ENCODE peak calls at places on chromosomes 11 and 22, in nine cellular contexts. One of them, this sample, is unnamed.
A peak's percentile ranks its signal among the peaks of the same experiment; 100 is the strongest.

GRCh38 chr11:126431401-126432064 is 76.0 kb downstream of the ST3GAL4 start:
- DNase-seq in cardiac fibroblast: peak; percentile 80
- DNase-seq in fibroblast of the aortic adventitia: peak; percentile 86
- DNase-seq in AG09309: peak; percentile 48
- DNase-seq in fibroblast of mammary gland: peak; percentile 86
- DNase-seq in heart left ventricle: peak; percentile 60
- DNase-seq in body of pancreas: peak; percentile 29
- DNase-seq in fibroblast of lung: peak; percentile 83
- DNase-seq in choroid plexus epithelial cell: peak; percentile 58
- DNase-seq in this sample: no peak

GRCh38 chr11:96279018-96279417 is 64.0 kb downstream of the MAML2 start:
- DNase-seq in heart left ventricle: no peak
- DNase-seq in AG09309: no peak
- DNase-seq in choroid plexus epithelial cell: no peak
- DNase-seq in fibroblast of the aortic adventitia: no peak
- DNase-seq in cardiac fibroblast: no peak
- DNase-seq in fibroblast of mammary gland: no peak
- DNase-seq in fibroblast of lung: no peak
- DNase-seq in body of pancreas: no peak
- DNase-seq in this sample: no peak

GRCh38 chr11:60111793-60112192 is 23.3 kb downstream of the MS4A2 start:
- DNase-seq in fibroblast of lung: no peak
- DNase-seq in body of pancreas: no peak
- DNase-seq in fibroblast of mammary gland: no peak
- DNase-seq in fibroblast of the aortic adventitia: no peak
- DNase-seq in heart left ventricle: no peak
- DNase-seq in cardiac fibroblast: no peak
- DNase-seq in choroid plexus epithelial cell: no peak
- DNase-seq in AG09309: no peak
- DNase-seq in this sample: no peak

GRCh38 chr11:78030429-78031325 is 7.6 kb upstream of the KCTD14 start:
- DNase-seq in cardiac fibroblast: peak; percentile 36
- DNase-seq in body of pancreas: peak; percentile 91
- DNase-seq in AG09309: no peak
- DNase-seq in heart left ventricle: peak; percentile 58
- DNase-seq in fibroblast of mammary gland: no peak
- DNase-seq in fibroblast of the aortic adventitia: peak; percentile 68
- DNase-seq in fibroblast of lung: peak; percentile 70
- DNase-seq in choroid plexus epithelial cell: peak; percentile 70
- DNase-seq in this sample: no peak

GRCh38 chr22:18152519-18152918 is 2.5 kb downstream of the USP18 start:
- DNase-seq in body of pancreas: no peak
- DNase-seq in AG09309: no peak
- DNase-seq in choroid plexus epithelial cell: no peak
- DNase-seq in heart left ventricle: no peak
- DNase-seq in fibroblast of mammary gland: no peak
- DNase-seq in fibroblast of the aortic adventitia: no peak
- DNase-seq in fibroblast of lung: no peak
- DNase-seq in cardiac fibroblast: no peak
- DNase-seq in this sample: peak; percentile 81

GRCh38 chr22:39209756-39210155 is 35.0 kb downstream of the PDGFB start:
- DNase-seq in heart left ventricle: no peak
- DNase-seq in fibroblast of lung: no peak
- DNase-seq in choroid plexus epithelial cell: no peak
- DNase-seq in fibroblast of mammary gland: no peak
- DNase-seq in fibroblast of the aortic adventitia: no peak
- DNase-seq in cardiac fibroblast: no peak
- DNase-seq in AG09309: no peak
- DNase-seq in body of pancreas: peak; percentile 42
- DNase-seq in this sample: no peak

GRCh38 chr11:72930011-72930410 is 115.8 kb downstream of the ATG16L2 start:
- DNase-seq in choroid plexus epithelial cell: peak; percentile 72
- DNase-seq in cardiac fibroblast: peak; percentile 16
- DNase-seq in body of pancreas: peak; percentile 62
- DNase-seq in fibroblast of lung: peak; percentile 69
- DNase-seq in fibroblast of the aortic adventitia: peak; percentile 37
- DNase-seq in AG09309: peak; percentile 23
- DNase-seq in fibroblast of mammary gland: no peak
- DNase-seq in heart left ventricle: no peak
- DNase-seq in this sample: no peak

GRCh38 chr11:60767388-60767811 is 10.7 kb downstream of the MS4A15 start:
- DNase-seq in fibroblast of mammary gland: no peak
- DNase-seq in choroid plexus epithelial cell: no peak
- DNase-seq in AG09309: no peak
- DNase-seq in fibroblast of the aortic adventitia: no peak
- DNase-seq in cardiac fibroblast: no peak
- DNase-seq in body of pancreas: no peak
- DNase-seq in fibroblast of lung: no peak
- DNase-seq in heart left ventricle: no peak
- DNase-seq in this sample: peak; percentile 55

GRCh38 chr11:46484101-46484500 is 92.5 kb upstream of the CHRM4 start:
- DNase-seq in choroid plexus epithelial cell: peak; percentile 54
- DNase-seq in fibroblast of the aortic adventitia: no peak
- DNase-seq in heart left ventricle: no peak
- DNase-seq in AG09309: no peak
- DNase-seq in fibroblast of mammary gland: no peak
- DNase-seq in cardiac fibroblast: no peak
- DNase-seq in body of pancreas: no peak
- DNase-seq in fibroblast of lung: no peak
- DNase-seq in this sample: no peak

GRCh38 chr11:12472401-12473065 is 95.2 kb downstream of the PARVA start:
- DNase-seq in body of pancreas: no peak
- DNase-seq in fibroblast of mammary gland: no peak
- DNase-seq in fibroblast of lung: peak; percentile 40
- DNase-seq in cardiac fibroblast: no peak
- DNase-seq in AG09309: no peak
- DNase-seq in fibroblast of the aortic adventitia: no peak
- DNase-seq in choroid plexus epithelial cell: no peak
- DNase-seq in heart left ventricle: no peak
- DNase-seq in this sample: no peak

GRCh38 chr11:109853156-109853776 is 239.9 kb upstream of the ZC3H12C start:
- DNase-seq in fibroblast of the aortic adventitia: peak; percentile 92
- DNase-seq in fibroblast of lung: peak; percentile 73
- DNase-seq in cardiac fibroblast: peak; percentile 91
- DNase-seq in heart left ventricle: no peak
- DNase-seq in body of pancreas: no peak
- DNase-seq in fibroblast of mammary gland: peak; percentile 87
- DNase-seq in choroid plexus epithelial cell: peak; percentile 94
- DNase-seq in AG09309: peak; percentile 62
- DNase-seq in this sample: peak; percentile 22

GRCh38 chr22:39021552-39022250 is 774 bp downstream of the APOBEC3D start:
- DNase-seq in fibroblast of the aortic adventitia: no peak
- DNase-seq in fibroblast of lung: no peak
- DNase-seq in AG09309: no peak
- DNase-seq in body of pancreas: no peak
- DNase-seq in heart left ventricle: no peak
- DNase-seq in fibroblast of mammary gland: peak; percentile 2
- DNase-seq in cardiac fibroblast: no peak
- DNase-seq in choroid plexus epithelial cell: no peak
- DNase-seq in this sample: no peak

GRCh38 chr22:46394622-46395021 is 59.1 kb downstream of the TRMU start:
- DNase-seq in body of pancreas: no peak
- DNase-seq in heart left ventricle: no peak
- DNase-seq in AG09309: no peak
- DNase-seq in fibroblast of lung: no peak
- DNase-seq in fibroblast of the aortic adventitia: no peak
- DNase-seq in choroid plexus epithelial cell: no peak
- DNase-seq in fibroblast of mammary gland: no peak
- DNase-seq in cardiac fibroblast: no peak
- DNase-seq in this sample: no peak

GRCh38 chr11:59923813-59924212 is 14.4 kb upstream of the OOSP1 start:
- DNase-seq in body of pancreas: no peak
- DNase-seq in choroid plexus epithelial cell: peak; percentile 3
- DNase-seq in fibroblast of the aortic adventitia: peak; percentile 1
- DNase-seq in fibroblast of mammary gland: no peak
- DNase-seq in cardiac fibroblast: no peak
- DNase-seq in fibroblast of lung: no peak
- DNase-seq in heart left ventricle: no peak
- DNase-seq in AG09309: no peak
- DNase-seq in this sample: no peak

GRCh38 chr11:71062199-71062598 is 190.2 kb downstream of the SHANK2 start:
- DNase-seq in fibroblast of mammary gland: no peak
- DNase-seq in fibroblast of lung: no peak
- DNase-seq in choroid plexus epithelial cell: no peak
- DNase-seq in cardiac fibroblast: no peak
- DNase-seq in AG09309: no peak
- DNase-seq in fibroblast of the aortic adventitia: no peak
- DNase-seq in heart left ventricle: no peak
- DNase-seq in body of pancreas: no peak
- DNase-seq in this sample: no peak

GRCh38 chr11:129866328-129866727 is 29.1 kb downstream of the NFRKB start:
- DNase-seq in choroid plexus epithelial cell: no peak
- DNase-seq in fibroblast of lung: no peak
- DNase-seq in fibroblast of mammary gland: no peak
- DNase-seq in body of pancreas: no peak
- DNase-seq in heart left ventricle: no peak
- DNase-seq in cardiac fibroblast: no peak
- DNase-seq in AG09309: no peak
- DNase-seq in fibroblast of the aortic adventitia: no peak
- DNase-seq in this sample: no peak

GRCh38 chr22:25903294-25903693 is 161.3 kb downstream of the MYO18B start:
- DNase-seq in choroid plexus epithelial cell: no peak
- DNase-seq in AG09309: no peak
- DNase-seq in fibroblast of mammary gland: no peak
- DNase-seq in fibroblast of the aortic adventitia: no peak
- DNase-seq in heart left ventricle: no peak
- DNase-seq in body of pancreas: no peak
- DNase-seq in cardiac fibroblast: no peak
- DNase-seq in fibroblast of lung: no peak
- DNase-seq in this sample: no peak

GRCh38 chr22:41830174-41830573 is 2.7 kb upstream of the SREBF2 start:
- DNase-seq in body of pancreas: no peak
- DNase-seq in cardiac fibroblast: no peak
- DNase-seq in fibroblast of lung: no peak
- DNase-seq in heart left ventricle: no peak
- DNase-seq in choroid plexus epithelial cell: no peak
- DNase-seq in fibroblast of mammary gland: no peak
- DNase-seq in fibroblast of the aortic adventitia: no peak
- DNase-seq in AG09309: no peak
- DNase-seq in this sample: no peak

GRCh38 chr11:113201055-113201818 is 113.1 kb upstream of the TTC12 start:
- DNase-seq in heart left ventricle: no peak
- DNase-seq in choroid plexus epithelial cell: no peak
- DNase-seq in AG09309: no peak
- DNase-seq in fibroblast of the aortic adventitia: no peak
- DNase-seq in cardiac fibroblast: no peak
- DNase-seq in fibroblast of lung: no peak
- DNase-seq in fibroblast of mammary gland: no peak
- DNase-seq in body of pancreas: no peak
- DNase-seq in this sample: no peak

DNA sequence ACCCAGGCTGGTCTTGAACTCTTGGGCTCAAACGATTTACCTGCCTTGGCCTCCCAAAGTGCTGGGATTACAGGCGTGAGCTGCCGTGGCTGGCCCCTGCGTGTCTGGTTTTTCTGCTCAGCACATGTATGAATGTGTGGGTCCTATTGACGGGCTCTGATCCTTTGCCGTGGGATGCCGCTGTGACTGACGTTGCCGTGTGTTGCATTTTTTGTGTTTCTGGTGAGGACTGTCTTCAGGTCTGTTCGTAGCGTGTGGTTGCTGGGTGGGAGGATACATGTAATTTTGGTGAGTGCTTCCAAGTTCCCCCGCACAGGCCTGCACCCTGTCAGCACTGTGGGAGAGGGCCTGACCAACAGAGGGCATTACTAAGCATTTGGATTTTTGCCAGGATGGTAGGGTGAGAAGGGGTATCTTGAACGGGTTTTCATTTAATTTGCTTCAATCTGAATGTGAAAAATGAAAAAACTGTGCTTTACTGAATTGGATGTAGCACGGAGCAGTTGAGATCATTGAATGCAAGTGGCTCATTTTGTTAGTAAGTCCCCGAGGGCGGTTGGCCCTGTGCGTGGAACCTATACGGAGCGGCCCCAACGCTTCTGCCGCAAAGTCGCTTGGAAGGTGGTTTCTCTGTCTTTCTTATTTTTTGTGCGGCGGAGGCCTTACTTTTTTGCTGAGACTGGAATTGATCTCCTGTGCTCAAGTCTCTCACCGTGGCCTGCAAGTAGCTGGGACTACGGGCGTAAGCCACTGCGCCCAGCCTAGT is 8.2 kb downstream of the ZBED4 start:
- DNase-seq in AG09309: no peak
- DNase-seq in fibroblast of lung: no peak
- DNase-seq in heart left ventricle: no peak
- DNase-seq in choroid plexus epithelial cell: no peak
- DNase-seq in cardiac fibroblast: no peak
- DNase-seq in body of pancreas: no peak
- DNase-seq in fibroblast of mammary gland: peak; percentile 58
- DNase-seq in fibroblast of the aortic adventitia: no peak
- DNase-seq in this sample: no peak
- TF ChIP-seq CTCF in AG09309: no peak
- TF ChIP-seq CTCF in fibroblast of lung: no peak
- TF ChIP-seq CTCF in heart left ventricle: no peak
- TF ChIP-seq CTCF in choroid plexus epithelial cell: no peak
- TF ChIP-seq CTCF in cardiac fibroblast: no peak
- TF ChIP-seq CTCF in body of pancreas: no peak
- TF ChIP-seq CTCF in fibroblast of mammary gland: no peak
- TF ChIP-seq CTCF in fibroblast of the aortic adventitia: no peak
- TF ChIP-seq CTCF in this sample: no peak

GRCh38 chr11:62545437-62546243 is 966 bp downstream of the AHNAK start:
- DNase-seq in fibroblast of lung: peak; percentile 94
- DNase-seq in choroid plexus epithelial cell: peak; percentile 93
- DNase-seq in body of pancreas: peak; percentile 81
- DNase-seq in fibroblast of the aortic adventitia: peak; percentile 95
- DNase-seq in AG09309: peak; percentile 64
- DNase-seq in heart left ventricle: peak; percentile 97
- DNase-seq in cardiac fibroblast: peak; percentile 94
- DNase-seq in fibroblast of mammary gland: peak; percentile 93
- DNase-seq in this sample: no peak
- TF ChIP-seq CTCF in fibroblast of lung: no peak
- TF ChIP-seq CTCF in choroid plexus epithelial cell: peak; percentile 23
- TF ChIP-seq CTCF in body of pancreas: no peak
- TF ChIP-seq CTCF in fibroblast of the aortic adventitia: peak; percentile 11
- TF ChIP-seq CTCF in AG09309: no peak
- TF ChIP-seq CTCF in heart left ventricle: no peak
- TF ChIP-seq CTCF in cardiac fibroblast: no peak
- TF ChIP-seq CTCF in fibroblast of mammary gland: no peak
- TF ChIP-seq CTCF in this sample: no peak

DNA sequence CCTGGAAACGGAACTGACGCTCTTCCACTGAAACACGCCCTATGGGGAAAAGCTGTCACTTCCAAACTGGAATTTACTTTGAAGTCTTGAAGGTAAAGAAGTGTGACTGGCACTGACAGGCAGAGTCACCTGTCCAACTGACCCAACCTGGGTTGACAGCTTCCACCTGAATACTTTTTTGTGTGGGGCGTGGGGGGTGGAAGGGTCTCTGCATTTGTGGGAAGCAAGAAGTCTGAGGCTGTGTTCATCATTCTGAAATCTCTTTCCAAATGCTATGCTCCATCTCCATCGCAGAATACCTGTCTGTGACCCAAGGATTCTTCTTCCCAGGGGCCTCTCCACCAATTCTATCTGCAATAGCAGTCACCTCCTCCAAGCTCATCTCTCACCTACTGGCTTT is 7.8 kb downstream of the IFT27 start:
- DNase-seq in body of pancreas: no peak
- DNase-seq in fibroblast of mammary gland: no peak
- DNase-seq in heart left ventricle: no peak
- DNase-seq in choroid plexus epithelial cell: no peak
- DNase-seq in fibroblast of lung: no peak
- DNase-seq in AG09309: no peak
- DNase-seq in cardiac fibroblast: no peak
- DNase-seq in fibroblast of the aortic adventitia: no peak
- DNase-seq in this sample: no peak
- TF ChIP-seq CTCF in body of pancreas: no peak
- TF ChIP-seq CTCF in fibroblast of mammary gland: no peak
- TF ChIP-seq CTCF in heart left ventricle: no peak
- TF ChIP-seq CTCF in choroid plexus epithelial cell: no peak
- TF ChIP-seq CTCF in fibroblast of lung: no peak
- TF ChIP-seq CTCF in AG09309: no peak
- TF ChIP-seq CTCF in cardiac fibroblast: no peak
- TF ChIP-seq CTCF in fibroblast of the aortic adventitia: no peak
- TF ChIP-seq CTCF in this sample: no peak

GRCh38 chr11:61777234-61778090 is 14.9 kb downstream of the TMEM258 start:
- DNase-seq in AG09309: no peak
- DNase-seq in fibroblast of lung: peak; percentile 11
- DNase-seq in fibroblast of the aortic adventitia: no peak
- DNase-seq in cardiac fibroblast: no peak
- DNase-seq in body of pancreas: peak; percentile 86
- DNase-seq in heart left ventricle: peak; percentile 54
- DNase-seq in choroid plexus epithelial cell: no peak
- DNase-seq in fibroblast of mammary gland: no peak
- DNase-seq in this sample: peak; percentile 78
- TF ChIP-seq CTCF in AG09309: no peak
- TF ChIP-seq CTCF in fibroblast of lung: no peak
- TF ChIP-seq CTCF in fibroblast of the aortic adventitia: no peak
- TF ChIP-seq CTCF in cardiac fibroblast: no peak
- TF ChIP-seq CTCF in body of pancreas: peak; percentile 20
- TF ChIP-seq CTCF in heart left ventricle: no peak
- TF ChIP-seq CTCF in choroid plexus epithelial cell: no peak
- TF ChIP-seq CTCF in fibroblast of mammary gland: no peak
- TF ChIP-seq CTCF in this sample: no peak